ENCODE peak calls at places on chromosomes 11 and 22, in nine cellular contexts. A is stomach, L is transverse colon, P is spleen, Q is HCT116, I is upper lobe of left lung, B is sigmoid colon, F is prostate gland, Y is endothelial cell of umbilical vein. U is an unnamed sample.
A peak's percentile ranks its signal among the peaks of the same experiment; 100 is the strongest.

GRCh38 chr11:69470793-69471192 is 10.7 kb upstream of the LINC01488 start:
- DNase-seq in Q (no peak), Y (no peak), P (peak; percentile 54), B (no peak), I (no peak), A (no peak), F (no peak), L (no peak), U (no peak)

GRCh38 chr11:31821779-31822574 is 10.9 kb upstream of the PAX6 start:
- DNase-seq in A (no peak), I (no peak), Q (no peak), F (no peak), B (no peak), P (no peak), L (no peak), Y (no peak), U (no peak)

GRCh38 chr22:28141614-28142013 is 222.6 kb upstream of the PITPNB start:
- DNase-seq in P (no peak), L (no peak), F (no peak), I (no peak), A (no peak), Q (no peak), Y (no peak), B (no peak), U (no peak)

GRCh38 chr11:105132716-105133511 is 6.7 kb downstream of the CARD18 start:
- DNase-seq in I (no peak), Q (no peak), Y (peak; percentile 78), P (no peak), B (no peak), F (no peak), L (no peak), A (no peak), U (no peak)

GRCh38 chr11:20808328-20808727 is 138.9 kb downstream of the NELL1 start:
- DNase-seq in Y (no peak), I (no peak), A (no peak), B (no peak), P (no peak), Q (no peak), F (no peak), L (no peak), U (no peak)

GRCh38 chr11:75288846-75289760 is 48.5 kb downstream of the TPBGL start:
- DNase-seq in Q (no peak), B (no peak), L (no peak), A (no peak), F (peak; percentile 78), P (no peak), I (no peak), Y (no peak), U (no peak)

GRCh38 chr22:38681784-38682335 is at the start of gene TOMM22:
- DNase-seq in Q (peak; percentile 72), B (peak; percentile 93), Y (peak; percentile 88), I (peak; percentile 93), L (peak; percentile 91), P (peak; percentile 98), F (peak; percentile 89), A (peak; percentile 91), U (peak; percentile 93)

GRCh38 chr22:48204296-48204695 is 1441.8 kb downstream of the TBC1D22A start:
- DNase-seq in P (no peak), Q (no peak), Y (no peak), I (no peak), A (no peak), F (no peak), L (no peak), B (no peak), U (no peak)

GRCh38 chr11:82765466-82766034 is 31.9 kb upstream of the FAM181B start:
- DNase-seq in F (no peak), A (no peak), B (no peak), I (no peak), P (no peak), Y (no peak), L (peak; percentile 39), Q (no peak), U (no peak)

GRCh38 chr11:130181295-130182272 is 22.0 kb downstream of the ST14 start:
- DNase-seq in P (no peak), F (peak; percentile 59), Y (no peak), Q (no peak), L (peak; percentile 84), A (peak; percentile 56), B (no peak), I (peak; percentile 63), U (no peak)

GRCh38 chr11:61002598-61002997 is 31.1 kb downstream of the CD6 start:
- DNase-seq in Q (no peak), Y (no peak), L (no peak), P (no peak), I (no peak), A (no peak), F (no peak), B (no peak), U (no peak)

GRCh38 chr11:110093407-110094297 is 460 bp downstream of the ZC3H12C start:
- DNase-seq in A (peak; percentile 56), F (peak; percentile 43), P (peak; percentile 85), I (peak; percentile 47), Y (peak; percentile 67), L (peak; percentile 61), Q (peak; percentile 15), B (peak; percentile 81), U (peak; percentile 80)

GRCh38 chr11:12213920-12214319 is 103.5 kb downstream of the MICAL2 start:
- DNase-seq in F (no peak), I (no peak), A (no peak), P (no peak), Y (peak; percentile 34), B (no peak), L (no peak), Q (no peak), U (no peak)

GRCh38 chr22:50206599-50206998 is 5.8 kb downstream of the SELENOO start:
- DNase-seq in A (no peak), F (no peak), P (peak; percentile 83), Y (peak; percentile 39), I (peak; percentile 89), Q (no peak), L (peak; percentile 29), B (peak; percentile 82), U (no peak)

GRCh38 chr22:39253427-39254070 is 8.8 kb upstream of the PDGFB start:
- DNase-seq in Q (peak; percentile 73), A (peak; percentile 89), I (peak; percentile 81), B (no peak), L (peak; percentile 38), F (peak; percentile 89), Y (peak; percentile 92), P (no peak), U (no peak)

GRCh38 chr11:111101836-111102235 is 143.7 kb upstream of the POU2AF2 start:
- DNase-seq in F (no peak), Y (no peak), B (no peak), P (no peak), Q (no peak), I (no peak), A (no peak), L (no peak), U (no peak)

GRCh38 chr22:44924724-44925123 is 85.1 kb downstream of the PHF21B start:
- DNase-seq in Q (no peak), F (no peak), Y (no peak), P (no peak), I (no peak), L (no peak), A (no peak), B (no peak), U (peak; percentile 3)

GRCh38 chr22:30167734-30168133 is 78.8 kb downstream of the LIF start:
- DNase-seq in Y (no peak), Q (no peak), B (no peak), A (no peak), P (no peak), I (no peak), F (no peak), L (no peak), U (no peak)

DNA sequence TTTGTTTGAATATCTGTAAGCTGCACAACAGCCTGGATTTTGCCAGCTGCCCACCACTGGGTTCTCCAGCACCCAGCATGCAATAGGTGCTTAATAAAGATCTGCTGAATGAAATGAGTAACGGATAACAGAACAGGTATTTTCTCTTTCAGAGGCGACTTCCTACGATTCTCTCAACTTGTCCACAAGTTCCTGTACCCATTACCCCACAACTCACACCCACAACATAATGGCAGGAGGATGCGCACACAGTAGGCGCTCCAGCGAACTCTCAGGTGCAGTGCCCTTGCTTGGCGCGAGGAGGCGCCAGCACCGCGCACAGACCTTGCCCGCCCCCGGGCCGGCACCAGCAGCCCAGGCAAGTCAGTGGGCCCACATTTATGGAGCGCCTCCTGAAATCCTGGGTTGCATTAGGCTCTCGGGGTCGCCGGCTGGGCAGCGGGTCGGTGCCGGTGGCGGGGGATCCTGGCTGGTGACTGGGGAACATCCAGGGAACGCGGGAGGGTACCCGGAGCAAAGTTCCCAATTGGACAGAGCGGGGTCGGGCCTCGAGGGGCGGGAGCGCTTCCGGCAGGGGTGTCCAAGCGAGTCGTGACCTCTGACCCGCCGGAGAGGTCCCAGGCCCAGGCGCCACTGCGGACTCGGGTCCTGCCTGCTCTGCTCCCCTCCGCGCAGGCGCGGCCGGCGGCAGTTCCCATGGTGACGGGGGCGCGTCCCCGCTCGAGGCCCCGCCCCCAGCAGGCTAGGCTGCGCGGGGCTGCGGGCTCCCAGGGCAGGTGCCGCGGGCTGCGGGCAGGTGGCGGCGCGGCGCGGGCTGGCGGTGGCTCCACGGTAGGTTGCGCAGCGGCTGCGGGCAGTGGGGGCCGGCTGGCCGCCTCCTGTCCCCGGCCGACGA is at the start of gene KIAA1671:
- DNase-seq in B (peak; percentile 88), I (peak; percentile 88), L (peak; percentile 91), Y (peak; percentile 87), F (peak; percentile 84), A (peak; percentile 91), P (peak; percentile 93), Q (peak; percentile 53), U (peak; percentile 89)
- TF ChIP-seq POLR2A in B (no peak), I (no peak), L (no peak), Y (no peak), F (peak; percentile 92), A (no peak), P (no peak), Q (peak; percentile 76), U (peak; percentile 37)

GRCh38 chr22:24137595-24137994 is 43.7 kb upstream of the SUSD2 start:
- DNase-seq in F (no peak), B (peak; percentile 75), I (no peak), P (no peak), L (no peak), A (no peak), Y (peak; percentile 43), Q (no peak), U (no peak)
- H3K27ac ChIP-seq in F (no peak overlapping the region), B (peak overlapping the region; percentile 70), I (no peak overlapping the region), P (no peak overlapping the region), L (no peak overlapping the region), A (no peak overlapping the region), Y (no peak overlapping the region), Q (no peak overlapping the region), U (no peak overlapping the region)

GRCh38 chr11:65624931-65625627 is 9.5 kb downstream of the PCNX3 start:
- DNase-seq in P (no peak), L (no peak), B (no peak), A (no peak), Q (no peak), I (no peak), Y (no peak), F (no peak), U (no peak)
- TF ChIP-seq POLR2AphosphoS5 in P (no peak), L (no peak), B (no peak), A (no peak), Q (no peak), I (no peak), Y (no peak), F (no peak), U (no peak)

GRCh38 chr11:133955091-133955846 is 1.5 kb downstream of the IGSF9B start:
- DNase-seq in B (peak; percentile 96), F (no peak), Q (no peak), Y (no peak), L (peak; percentile 39), A (no peak), I (no peak), P (no peak), U (no peak)
- TF ChIP-seq POLR2A in B (peak; percentile 88), F (no peak), Q (no peak), Y (no peak), L (peak; percentile 50), A (no peak), I (no peak), P (no peak), U (no peak)

U was measured in suprapubic skin.